ENCODE peak calls at places on chromosomes 6 and 20, in four cellular contexts. E, X, J and F are unnamed samples.

GRCh38 chr20:39853664-39854063 is 835.4 kb downstream of the MAFB start:
- DNase-seq in E (no peak), X (no peak), J (peak; percentile 26), F (no peak)

GRCh38 chr20:10375191-10375590 is 58.8 kb downstream of the MKKS start:
- DNase-seq in E (no peak), X (no peak), J (no peak), F (no peak)

GRCh38 chr20:44832724-44833123 is 22.4 kb upstream of the RIMS4 start:
- DNase-seq in E (no peak), X (peak; percentile 43), J (peak; percentile 30), F (no peak)

GRCh38 chr6:10409160-10409765 is 5.6 kb downstream of the TFAP2A start:
- DNase-seq in E (no peak), X (no peak), J (no peak), F (no peak)

GRCh38 chr6:144151010-144151727 is 852 bp downstream of the STX11 start:
- DNase-seq in E (peak; percentile 34), X (peak; percentile 20), J (peak; percentile 30), F (no peak)

GRCh38 chr6:33213166-33213988 is 5.1 kb downstream of the RING1 start:
- DNase-seq in E (no peak), X (no peak), J (peak; percentile 6), F (peak; percentile 64)

GRCh38 chr6:127520061-127520460 is 926 bp upstream of the MTCL3 start:
- DNase-seq in E (no peak), X (no peak), J (no peak), F (no peak)

GRCh38 chr6:41441598-41442205 is 104.5 kb upstream of the FOXP4 start:
- DNase-seq in E (no peak), X (no peak), J (no peak), F (no peak)

GRCh38 chr6:8904754-8905153 is 469.4 kb upstream of the SLC35B3 start:
- DNase-seq in E (no peak), X (no peak), J (no peak), F (no peak)

GRCh38 chr20:63364801-63365585 is 3.8 kb upstream of the CHRNA4 start:
- DNase-seq in E (no peak), X (no peak), J (no peak), F (no peak)

GRCh38 chr6:90097357-90097756 is 199.3 kb downstream of the BACH2 start:
- DNase-seq in E (no peak), X (no peak), J (peak; percentile 75), F (no peak)

GRCh38 chr20:50845566-50846211 is 50.8 kb downstream of the BCAS4 start:
- DNase-seq in E (no peak), X (no peak), J (peak; percentile 20), F (no peak)

GRCh38 chr20:38889792-38890496 is 36.3 kb upstream of the FAM83D start:
- DNase-seq in E (no peak), X (peak; percentile 97), J (no peak), F (peak; percentile 96)

GRCh38 chr6:30601436-30601814 is 15.6 kb downstream of the PPP1R10 start:
- DNase-seq in E (no peak), X (no peak), J (no peak), F (no peak)

GRCh38 chr20:24789877-24790276 is 159.2 kb upstream of the CST7 start:
- DNase-seq in E (no peak), X (no peak), J (no peak), F (no peak)

GRCh38 chr6:11329841-11330765 is 97.6 kb upstream of the NEDD9 start:
- DNase-seq in E (no peak), X (peak; percentile 76), J (no peak), F (peak; percentile 17)

GRCh38 chr20:11248691-11249178 is 574.9 kb upstream of the JAG1 start:
- DNase-seq in E (no peak), X (peak; percentile 67), J (no peak), F (no peak)

GRCh38 chr6:80145509-80145908 is 39.0 kb downstream of the BCKDHB start:
- DNase-seq in E (no peak), X (no peak), J (no peak), F (no peak)

GRCh38 chr6:160258346-160259142 is at the start of gene SLC22A2:
- DNase-seq in E (no peak), X (no peak), J (no peak), F (peak; percentile 31)

GRCh38 chr6:139686308-139686707 is 311.9 kb upstream of the CITED2 start:
- DNase-seq in E (no peak), X (no peak), J (no peak), F (no peak)

GRCh38 chr20:26167499-26167898 is 470.8 kb upstream of the ZNF337 start:
- DNase-seq in E (no peak), X (no peak), J (peak; percentile 23), F (no peak)

GRCh38 chr6:142828030-142828429 is 116.9 kb downstream of the HIVEP2 start:
- DNase-seq in E (no peak), X (no peak), J (no peak), F (no peak)

GRCh38 chr20:46940616-46941015 is 46.0 kb downstream of the EYA2 start:
- DNase-seq in E (no peak), X (no peak), J (no peak), F (no peak)

GRCh38 chr6:56093776-56094175 is 153.6 kb downstream of the COL21A1 start:
- DNase-seq in E (no peak), X (no peak), J (no peak), F (no peak)

GRCh38 chr20:10731190-10731955 is 57.6 kb upstream of the JAG1 start:
- DNase-seq in E (no peak), X (no peak), J (peak; percentile 91), F (no peak)

GRCh38 chr6:20232188-20232587 is 19.9 kb upstream of the MBOAT1 start:
- DNase-seq in E (no peak), X (no peak), J (no peak), F (no peak)

GRCh38 chr6:20448828-20449227 is 47.1 kb downstream of the E2F3 start:
- DNase-seq in E (no peak), X (no peak), J (no peak), F (no peak)

GRCh38 chr6:144286503-144287393 is 1.6 kb downstream of the UTRN start:
- DNase-seq in E (no peak), X (peak; percentile 27), J (peak; percentile 57), F (no peak)

GRCh38 chr20:40633123-40633850 is 55.7 kb downstream of the MAFB start:
- DNase-seq in E (no peak), X (no peak), J (no peak), F (no peak)

GRCh38 chr6:27250955-27251671 is 3.6 kb downstream of the PRSS16 start:
- DNase-seq in E (peak; percentile 53), X (peak; percentile 53), J (peak; percentile 85), F (no peak)